ENCODE peak calls at places on chromosomes 6 and 20, in ten cellular contexts. S, J, C, A, Z, M, K, E, H and I are unnamed samples.

GRCh38 chr20:2259731-2260130 is 36.1 kb upstream of the TGM3 start:
- DNase-seq in S (no peak), J (peak), C (no peak), A (no peak), Z (no peak), M (no peak), K (no peak), E (no peak), H (no peak), I (no peak)

GRCh38 chr6:4186391-4186790 is 51.0 kb upstream of the ECI2 start:
- DNase-seq in S (no peak), J (no peak), C (no peak), A (no peak), Z (no peak), M (no peak), K (no peak), E (no peak), H (no peak), I (no peak)

GRCh38 chr6:36177166-36177565 is 19.4 kb upstream of the BRPF3 start:
- DNase-seq in S (no peak), J (no peak), C (no peak), A (peak), Z (no peak), M (peak), K (no peak), E (no peak), H (no peak), I (no peak)

GRCh38 chr6:150334790-150335783 is 33.7 kb upstream of the IYD start:
- DNase-seq in S (no peak), J (peak), C (peak), A (peak), Z (no peak), M (peak), K (peak), E (peak), H (peak), I (peak)

GRCh38 chr6:156437084-156437879 is 339.9 kb upstream of the ARID1B start:
- DNase-seq in S (no peak), J (no peak), C (no peak), A (no peak), Z (no peak), M (no peak), K (no peak), E (no peak), H (no peak), I (no peak)

GRCh38 chr6:125791151-125791819 is 525 bp downstream of the NCOA7 start:
- DNase-seq in S (peak), J (peak), C (peak), A (peak), Z (peak), M (peak), K (peak), E (peak), H (peak), I (no peak)

GRCh38 chr6:85670573-85670972 is 27.9 kb upstream of the SYNCRIP start:
- DNase-seq in S (peak), J (peak), C (no peak), A (peak), Z (no peak), M (no peak), K (no peak), E (peak), H (no peak), I (no peak)

GRCh38 chr20:53061709-53062108 is 89.6 kb downstream of the TSHZ2 start:
- DNase-seq in S (no peak), J (no peak), C (no peak), A (no peak), Z (no peak), M (no peak), K (no peak), E (no peak), H (no peak), I (no peak)

GRCh38 chr6:32968093-32968769 is at the start of gene BRD2:
- DNase-seq in S (peak), J (peak), C (peak), A (peak), Z (peak), M (peak), K (peak), E (peak), H (peak), I (peak)

GRCh38 chr6:165300401-165300800 is 9.0 kb downstream of the C6orf118 start:
- DNase-seq in S (no peak), J (no peak), C (no peak), A (no peak), Z (no peak), M (no peak), K (no peak), E (no peak), H (no peak), I (no peak)

GRCh38 chr6:110255356-110255755 is 75.1 kb downstream of the CDC40 start:
- DNase-seq in S (no peak), J (peak), C (no peak), A (peak), Z (no peak), M (peak), K (no peak), E (peak), H (no peak), I (no peak)